ENCODE peak calls at places on chromosomes 13 and 19, in ten cellular contexts. J is SHP77; A is osteocyte; P is KBM-7; M is fibroblast of pulmonary artery; K is left kidney; Z is cardiac septum; D is activated CD4-positive, alpha-beta T cell treated with anti-CD3 and anti-CD28 coated beads, Interleukin-2, amount 10 ng/mL, durations not matched to agents 7 days and 5 days; O is activated T-helper 1 cell treated with anti-CD3 and anti-CD28 coated beads, Interleukin-12 subunit alpha, Interleukin-12 subunit beta, Interleukin-2, Interleukin-4 antibody, amounts not matched to agents 30 ng/mL and 10 ng/mL and 1 ng/mL, durations not matched to agents 14 hours and 24 hours and 36 hours; T is iris pigment epithelial cell. H is an unnamed sample.

GRCh38 chr13:55516610-55517009 is 1624.1 kb upstream of the PRR20A start:
- DNase-seq in J (no peak), A (no peak), P (no peak), M (no peak), K (no peak), Z (no peak), D (no peak), O (no peak), T (no peak), H (no peak)

GRCh38 chr19:39137131-39137530 is 11.5 kb downstream of the PAK4 start:
- DNase-seq in J (no peak), A (no peak), P (no peak), M (no peak), K (no peak), Z (no peak), D (no peak), O (no peak), T (no peak), H (no peak)

GRCh38 chr13:99473515-99473914 is 27.8 kb upstream of the TM9SF2 start:
- DNase-seq in J (no peak), A (no peak), P (no peak), M (no peak), K (no peak), Z (no peak), D (no peak), O (no peak), T (no peak), H (no peak)

GRCh38 chr13:94329754-94330551 is 149.5 kb downstream of the DCT start:
- DNase-seq in J (no peak), A (no peak), P (no peak), M (peak), K (no peak), Z (no peak), D (no peak), O (no peak), T (peak), H (peak)

GRCh38 chr19:43735957-43736356 is 18.8 kb downstream of the SMG9 start:
- DNase-seq in J (no peak), A (no peak), P (no peak), M (peak), K (no peak), Z (no peak), D (no peak), O (no peak), T (peak), H (no peak)

GRCh38 chr19:3350014-3350663 is 16.2 kb upstream of the NFIC start:
- DNase-seq in J (no peak), A (no peak), P (no peak), M (no peak), K (no peak), Z (no peak), D (no peak), O (no peak), T (no peak), H (no peak)

GRCh38 chr13:108572782-108573211 is 56.6 kb upstream of the MYO16 start:
- DNase-seq in J (no peak), A (no peak), P (no peak), M (no peak), K (no peak), Z (no peak), D (no peak), O (no peak), T (no peak), H (no peak)

GRCh38 chr19:38545596-38545995 is 72.2 kb downstream of the MAP4K1 start:
- DNase-seq in J (no peak), A (no peak), P (no peak), M (peak), K (no peak), Z (no peak), D (no peak), O (no peak), T (peak), H (no peak)

GRCh38 chr13:33349996-33350826 is 64.7 kb upstream of the STARD13 start:
- DNase-seq in J (no peak), A (peak), P (peak), M (peak), K (peak), Z (no peak), D (no peak), O (no peak), T (peak), H (no peak)

GRCh38 chr19:31260171-31260933 is 88.9 kb downstream of the TSHZ3 start:
- DNase-seq in J (no peak), A (peak), P (no peak), M (no peak), K (no peak), Z (no peak), D (no peak), O (no peak), T (no peak), H (no peak)

GRCh38 chr19:15539638-15540037 is 31.3 kb downstream of the CYP4F22 start:
- DNase-seq in J (no peak), A (no peak), P (no peak), M (no peak), K (no peak), Z (no peak), D (no peak), O (no peak), T (no peak), H (no peak)

GRCh38 chr13:86567119-86567518 is 767.9 kb upstream of the SLITRK6 start:
- DNase-seq in J (no peak), A (no peak), P (no peak), M (no peak), K (no peak), Z (no peak), D (no peak), O (no peak), T (no peak), H (peak)

GRCh38 chr19:54189668-54190502 is 505 bp upstream of the MBOAT7 start:
- DNase-seq in J (peak), A (peak), P (peak), M (peak), K (peak), Z (peak), D (peak), O (peak), T (peak), H (peak)

GRCh38 chr19:38989066-38989605 is 13.6 kb upstream of the FBXO17 start:
- DNase-seq in J (no peak), A (no peak), P (no peak), M (no peak), K (peak), Z (no peak), D (no peak), O (no peak), T (peak), H (no peak)

GRCh38 chr19:887072-887471 is 5.9 kb downstream of the MED16 start:
- DNase-seq in J (peak), A (no peak), P (no peak), M (peak), K (peak), Z (no peak), D (no peak), O (no peak), T (peak), H (no peak)

GRCh38 chr13:31105020-31105800 is 56.5 kb downstream of the HSPH1 start:
- DNase-seq in J (no peak), A (no peak), P (no peak), M (peak), K (no peak), Z (no peak), D (no peak), O (no peak), T (peak), H (peak)

GRCh38 chr13:35797946-35798345 is 321.5 kb upstream of the MAB21L1 start:
- DNase-seq in J (no peak), A (no peak), P (no peak), M (no peak), K (no peak), Z (no peak), D (no peak), O (no peak), T (no peak), H (no peak)

GRCh38 chr13:44816701-44817684 is 172.3 kb downstream of the NUFIP1 start:
- DNase-seq in J (no peak), A (no peak), P (no peak), M (peak), K (no peak), Z (no peak), D (no peak), O (no peak), T (peak), H (no peak)

GRCh38 chr19:13074378-13074777 is 28.3 kb downstream of the LYL1 start:
- DNase-seq in J (no peak), A (no peak), P (no peak), M (no peak), K (no peak), Z (no peak), D (no peak), O (no peak), T (no peak), H (no peak)

GRCh38 chr19:42225718-42226292 is 5.7 kb downstream of the ZNF526 start:
- DNase-seq in J (no peak), A (no peak), P (no peak), M (no peak), K (no peak), Z (no peak), D (no peak), O (no peak), T (no peak), H (no peak)

GRCh38 chr19:46866407-46867132 is 5.8 kb downstream of the ARHGAP35 start:
- DNase-seq in J (peak), A (no peak), P (no peak), M (no peak), K (no peak), Z (no peak), D (no peak), O (no peak), T (no peak), H (no peak)

GRCh38 chr19:6357995-6358394 is 3.3 kb upstream of the CLPP start:
- DNase-seq in J (peak), A (no peak), P (no peak), M (no peak), K (peak), Z (no peak), D (no peak), O (no peak), T (no peak), H (no peak)

GRCh38 chr19:6616011-6616410 is 25.1 kb upstream of the CD70 start:
- DNase-seq in J (no peak), A (no peak), P (no peak), M (peak), K (no peak), Z (no peak), D (no peak), O (no peak), T (peak), H (no peak)

GRCh38 chr13:58476176-58476575 is 844.6 kb downstream of the PCDH17 start:
- DNase-seq in J (no peak), A (no peak), P (no peak), M (no peak), K (no peak), Z (no peak), D (no peak), O (no peak), T (no peak), H (no peak)

GRCh38 chr19:49831592-49831991 is 13.5 kb downstream of the MED25 start:
- DNase-seq in J (no peak), A (no peak), P (no peak), M (no peak), K (no peak), Z (no peak), D (no peak), O (no peak), T (no peak), H (no peak)

GRCh38 chr13:70809588-70809987 is 701.3 kb upstream of the KLHL1 start:
- DNase-seq in J (no peak), A (no peak), P (no peak), M (no peak), K (no peak), Z (no peak), D (no peak), O (no peak), T (no peak), H (no peak)

GRCh38 chr19:2716722-2717637 is 4.2 kb downstream of the DIRAS1 start:
- DNase-seq in J (no peak), A (no peak), P (no peak), M (no peak), K (no peak), Z (no peak), D (no peak), O (no peak), T (no peak), H (no peak)

GRCh38 chr19:9818734-9819589 is at the start of gene FBXL12:
- DNase-seq in J (peak), A (peak), P (peak), M (peak), K (peak), Z (peak), D (peak), O (peak), T (peak), H (peak)

GRCh38 chr19:10603084-10603872 is 16.2 kb upstream of the AP1M2 start:
- DNase-seq in J (no peak), A (no peak), P (peak), M (no peak), K (peak), Z (peak), D (peak), O (peak), T (no peak), H (no peak)

GRCh38 chr19:6967962-6968361 is 53.3 kb downstream of the MBD3L2B start:
- DNase-seq in J (no peak), A (no peak), P (peak), M (no peak), K (no peak), Z (no peak), D (no peak), O (no peak), T (no peak), H (no peak)

GRCh38 chr19:3075605-3076431 is 13.5 kb upstream of the TLE5 start:
- DNase-seq in J (peak), A (no peak), P (peak), M (no peak), K (peak), Z (peak), D (peak), O (peak), T (no peak), H (no peak)

GRCh38 chr13:43939149-43939548 is 59.4 kb downstream of the LACC1 start:
- DNase-seq in J (no peak), A (no peak), P (no peak), M (no peak), K (no peak), Z (no peak), D (no peak), O (no peak), T (no peak), H (peak)

GRCh38 chr19:2381151-2381822 is 21.2 kb downstream of the TMPRSS9 start:
- DNase-seq in J (no peak), A (no peak), P (no peak), M (peak), K (peak), Z (no peak), D (no peak), O (no peak), T (peak), H (no peak)

GRCh38 chr13:112962396-112962795 is 6.6 kb upstream of the MCF2L start:
- DNase-seq in J (no peak), A (no peak), P (no peak), M (no peak), K (no peak), Z (peak), D (no peak), O (no peak), T (no peak), H (no peak)

GRCh38 chr19:1472227-1473055 is 6.6 kb downstream of the C19orf25 start:
- DNase-seq in J (no peak), A (no peak), P (no peak), M (no peak), K (no peak), Z (no peak), D (no peak), O (no peak), T (no peak), H (no peak)

GRCh38 chr13:30551194-30551593 is 66.5 kb upstream of the USPL1 start:
- DNase-seq in J (no peak), A (no peak), P (peak), M (peak), K (peak), Z (no peak), D (peak), O (no peak), T (peak), H (peak)

GRCh38 chr13:89375839-89376238 is 1704.7 kb downstream of the SLITRK5 start:
- DNase-seq in J (peak), A (no peak), P (no peak), M (peak), K (peak), Z (no peak), D (no peak), O (no peak), T (peak), H (no peak)

H was measured in LNCaP clone FGC.